ENCODE peak calls at places on chromosomes 16 and 17, in ten cellular contexts. C is CD8-positive, alpha-beta T cell; I is tibial artery; T is heart right ventricle; Y is stomach; V is ascending aorta; K is upper lobe of right lung; U is body of pancreas; D is AG04450; E is A549. A is an unnamed sample. For H3K9me3, the result is how much of the 10 kb centered on the place peaks cover.

GRCh38 chr17:8922451-8922850 is 43.1 kb downstream of the PIK3R5 start:
- DNase-seq in U (no peak), D (peak), I (no peak), V (peak), T (no peak), K (no peak), Y (no peak), E (no peak), C (no peak), A (no peak)

GRCh38 chr17:42275527-42276358 is 448 bp downstream of the STAT5B start:
- DNase-seq in K (no peak), U (no peak), Y (no peak), D (peak), E (no peak), I (no peak), V (no peak), T (no peak), C (peak), A (no peak)

GRCh38 chr17:41553176-41553575 is 18.7 kb downstream of the KRT9 start:
- DNase-seq in I (no peak), K (no peak), T (no peak), Y (no peak), E (no peak), U (no peak), V (no peak), C (no peak), D (no peak), A (no peak)

GRCh38 chr17:71361691-71362450 is 758.9 kb upstream of the SOX9 start:
- DNase-seq in U (no peak), D (peak), T (no peak), I (no peak), C (no peak), E (no peak), Y (no peak), V (no peak), K (no peak), A (no peak)

GRCh38 chr17:61366715-61367413 is 32.8 kb upstream of the TBX2 start:
- DNase-seq in E (no peak), U (no peak), C (no peak), V (no peak), D (no peak), K (no peak), T (peak), I (no peak), Y (peak), A (no peak)

GRCh38 chr17:75565066-75565465 is 22.5 kb upstream of the MYO15B start:
- DNase-seq in T (no peak), V (no peak), Y (no peak), I (no peak), E (peak), K (no peak), D (no peak), C (no peak), U (no peak), A (peak)

GRCh38 chr17:69608114-69608513 is 193.6 kb downstream of the MAP2K6 start:
- DNase-seq in U (no peak), E (no peak), Y (no peak), K (no peak), T (no peak), C (no peak), D (no peak), V (no peak), I (no peak), A (no peak)

GRCh38 chr16:85929259-85929704 is 30.3 kb downstream of the IRF8 start:
- DNase-seq in U (no peak), V (no peak), I (no peak), D (no peak), K (no peak), Y (no peak), E (no peak), T (no peak), C (no peak), A (no peak)

GRCh38 chr16:72400257-72401078 is 228.5 kb upstream of the PMFBP1 start:
- DNase-seq in C (peak), I (peak), V (no peak), K (no peak), D (peak), E (peak), U (peak), T (peak), Y (no peak), A (peak)

GRCh38 chr17:71919896-71920295 is 200.9 kb upstream of the SOX9 start:
- DNase-seq in I (no peak), E (no peak), T (no peak), K (no peak), U (no peak), Y (no peak), C (no peak), V (no peak), D (no peak), A (no peak)

GRCh38 chr16:86534779-86535605 is 20.0 kb downstream of the MTHFSD start:
- DNase-seq in I (no peak), Y (no peak), V (no peak), E (no peak), D (no peak), T (no peak), C (no peak), U (no peak), K (no peak), A (no peak)

GRCh38 chr16:14151256-14152030 is 80.3 kb downstream of the MRTFB start:
- DNase-seq in I (no peak), Y (no peak), K (no peak), D (no peak), V (no peak), U (no peak), T (peak), C (no peak), E (no peak), A (no peak)

GRCh38 chr17:40694584-40694983 is 9.0 kb downstream of the KRT24 start:
- DNase-seq in E (no peak), T (no peak), K (no peak), C (no peak), D (no peak), I (no peak), V (no peak), U (no peak), Y (no peak), A (peak)

GRCh38 chr17:8125196-8125946 is 1.5 kb upstream of the HES7 start:
- DNase-seq in C (peak), K (peak), T (peak), U (peak), E (peak), I (peak), Y (peak), V (peak), D (no peak), A (peak)

GRCh38 chr17:75622071-75622470 is 11.2 kb upstream of the SMIM5 start:
- DNase-seq in T (no peak), U (no peak), C (no peak), Y (no peak), I (no peak), K (no peak), E (no peak), D (no peak), V (no peak), A (no peak)

DNA sequence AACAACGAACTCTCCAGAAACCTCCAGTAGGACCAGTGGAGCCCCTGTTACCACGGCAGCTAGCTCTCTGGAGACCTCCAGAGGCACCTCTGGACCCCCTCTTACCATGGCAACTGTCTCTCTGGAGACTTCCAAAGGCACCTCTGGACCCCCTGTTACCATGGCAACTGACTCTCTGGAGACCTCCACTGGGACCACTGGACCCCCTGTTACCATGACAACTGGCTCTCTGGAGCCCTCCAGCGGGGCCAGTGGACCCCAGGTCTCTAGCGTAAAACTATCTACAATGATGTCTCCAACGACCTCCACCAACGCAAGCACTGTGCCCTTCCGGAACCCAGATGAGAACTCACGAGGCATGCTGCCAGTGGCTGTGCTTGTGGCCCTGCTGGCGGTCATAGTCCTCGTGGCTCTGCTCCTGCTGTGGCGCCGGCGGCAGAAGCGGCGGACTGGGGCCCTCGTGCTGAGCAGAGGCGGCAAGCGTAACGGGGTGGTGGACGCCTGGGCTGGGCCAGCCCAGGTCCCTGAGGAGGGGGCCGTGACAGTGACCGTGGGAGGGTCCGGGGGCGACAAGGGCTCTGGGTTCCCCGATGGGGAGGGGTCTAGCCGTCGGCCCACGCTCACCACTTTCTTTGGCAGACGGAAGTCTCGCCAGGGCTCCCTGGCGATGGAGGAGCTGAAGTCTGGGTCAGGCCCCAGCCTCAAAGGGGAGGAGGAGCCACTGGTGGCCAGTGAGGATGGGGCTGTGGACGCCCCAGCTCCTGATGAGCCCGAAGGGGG is 1.3 kb downstream of the SPN start:
- DNase-seq in Y (no peak), V (no peak), E (no peak), T (no peak), C (peak), I (no peak), U (peak), D (no peak), K (peak), A (no peak)
- H3K4me3 ChIP-seq in Y (peak), V (no peak), E (no peak), T (no peak), C (peak), I (peak), U (no peak), D (no peak), K (peak), A (no peak)

GRCh38 chr17:68145088-68145487 is 102.8 kb upstream of the AMZ2 start:
- DNase-seq in C (no peak), T (no peak), Y (no peak), K (no peak), V (no peak), U (no peak), D (no peak), I (no peak), E (no peak), A (no peak)
- TF ChIP-seq CTCF in C (no peak), T (no peak), Y (no peak), K (no peak), V (no peak), U (no peak), D (no peak), I (no peak), E (no peak), A (no peak)

GRCh38 chr17:83189673-83190385 is 110.4 kb downstream of the METRNL start:
- DNase-seq in U (peak), T (no peak), V (peak), Y (peak), C (no peak), I (peak), E (no peak), D (peak), K (peak), A (peak)

GRCh38 chr17:83192161-83192788 is 112.9 kb downstream of the METRNL start:
- DNase-seq in E (no peak), V (peak), Y (no peak), C (no peak), K (peak), T (no peak), I (peak), U (peak), D (no peak), A (peak)

GRCh38 chr17:83189013-83189672 is 109.7 kb downstream of the METRNL start:
- DNase-seq in D (no peak), V (peak), E (no peak), C (no peak), T (no peak), K (no peak), U (peak), Y (no peak), I (no peak), A (peak)

GRCh38 chr17:83191388-83192160 is 112.2 kb downstream of the METRNL start:
- DNase-seq in E (no peak), C (no peak), Y (no peak), U (peak), I (peak), D (no peak), K (no peak), T (no peak), V (peak), A (no peak)

DNA sequence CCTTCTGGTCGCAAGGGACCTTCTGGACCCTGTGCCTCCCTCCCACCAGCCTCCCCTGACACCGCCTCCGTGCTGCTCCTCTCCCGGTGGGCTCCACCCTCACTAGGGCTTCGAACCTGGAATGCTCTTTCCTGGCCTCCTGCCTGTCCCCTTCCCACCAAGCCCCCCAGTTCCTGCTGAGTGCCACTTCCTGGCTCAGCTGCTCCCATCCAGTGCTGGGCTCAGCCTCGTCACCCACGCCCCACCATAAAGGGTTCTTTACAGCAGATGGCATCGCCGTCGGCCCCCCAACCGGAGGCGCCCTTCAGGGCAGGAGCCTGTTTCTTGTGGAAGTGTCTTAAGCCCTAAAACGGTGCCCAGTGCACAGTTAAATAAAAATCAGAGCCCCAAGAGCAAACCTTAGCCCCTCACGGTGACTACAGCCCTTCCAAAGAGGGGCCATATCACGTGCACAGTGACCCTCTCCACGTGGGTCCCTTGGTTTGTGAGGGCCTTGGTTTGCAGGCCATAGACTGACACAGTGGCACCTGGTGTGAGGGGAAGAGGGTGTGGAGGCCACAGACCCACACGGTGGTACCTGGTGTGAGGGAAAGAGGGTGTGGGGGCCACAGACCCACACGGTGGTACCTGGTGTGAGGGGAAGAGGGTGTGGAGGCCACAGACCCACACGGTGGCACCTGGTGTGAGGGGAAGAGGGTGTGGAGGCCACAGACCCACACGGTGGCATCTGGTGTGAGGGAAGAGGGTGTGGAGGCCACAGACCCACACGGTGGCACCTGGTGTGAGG is 111.4 kb downstream of the METRNL start:
- DNase-seq in I (peak), E (no peak), C (no peak), U (no peak), V (peak), Y (no peak), T (no peak), D (no peak), K (no peak), A (no peak)
- H3K9me3 ChIP-seq in I (under half), E (under half), C (under half), U (under half), V (under half), Y (under half), T (under half), D (under half), K (under half), A (under half)

GRCh38 chr17:35460354-35460851 is 11.8 kb upstream of the SLFN13 start:
- DNase-seq in T (peak), U (peak), V (peak), I (no peak), D (no peak), C (peak), E (peak), Y (peak), K (peak), A (peak)
- H3K4me3 ChIP-seq in T (peak), U (no peak), V (peak), I (peak), D (no peak), C (peak), E (peak), Y (peak), K (peak), A (peak)

DNA sequence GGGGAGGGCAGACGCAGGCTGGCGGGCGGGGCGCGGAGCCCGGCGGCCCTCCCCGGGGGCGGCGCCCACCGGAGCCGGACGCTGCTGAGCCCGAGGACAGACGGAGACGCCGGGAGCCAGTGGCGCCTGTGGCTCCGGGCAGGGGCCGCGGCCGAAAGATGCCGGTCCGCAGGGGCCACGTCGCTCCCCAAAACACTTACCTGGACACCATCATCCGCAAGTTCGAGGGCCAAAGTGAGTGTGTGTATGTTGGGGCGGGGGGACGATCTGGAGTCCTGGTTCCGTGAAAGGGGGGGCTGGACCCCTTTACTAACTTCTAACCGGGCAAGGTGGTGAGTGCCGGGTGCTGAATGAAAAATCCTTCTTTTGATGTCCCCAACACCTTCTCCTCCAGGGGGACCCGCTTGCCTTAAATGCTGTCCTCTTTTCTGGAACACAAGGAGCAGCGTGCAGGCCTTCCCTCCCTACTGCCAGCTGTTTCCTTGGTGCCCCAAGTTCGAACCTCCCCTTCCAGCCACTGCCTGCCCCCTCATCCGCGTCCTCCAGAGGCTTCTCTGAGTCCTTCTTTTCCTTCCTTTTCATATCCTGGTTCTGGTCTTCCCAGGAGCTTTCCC is at the start of gene KCNH6:
- DNase-seq in C (no peak), D (no peak), Y (no peak), V (no peak), E (no peak), U (no peak), T (no peak), I (no peak), K (no peak), A (no peak)
- TF ChIP-seq CTCF in C (no peak), D (no peak), Y (no peak), V (no peak), E (no peak), U (no peak), T (no peak), I (no peak), K (no peak), A (no peak)

A was measured in Caco-2.